ENCODE peak calls at places on chromosomes 7 and 10, in four cellular contexts. T is DND-41, A is mucosa of descending colon, V is tibial artery. H is an unnamed sample.

GRCh38 chr7:32680259-32681173 is 185.2 kb downstream of the AVL9 start:
- DNase-seq in A (no peak), V (no peak), T (no peak), H (no peak)

GRCh38 chr10:27285093-27285492 is 44.5 kb upstream of the ACBD5 start:
- DNase-seq in T (no peak), A (no peak), V (no peak), H (peak)

GRCh38 chr7:127865466-127865865 is 165.8 kb downstream of the LRRC4 start:
- DNase-seq in V (no peak), A (no peak), T (no peak), H (no peak)

GRCh38 chr10:95694665-95695064 is 938 bp upstream of the TCTN3 start:
- DNase-seq in V (no peak), A (no peak), T (no peak), H (no peak)

GRCh38 chr10:98414932-98415709 is at the start of gene PYROXD2:
- DNase-seq in T (peak), V (peak), A (peak), H (peak)

GRCh38 chr7:116399808-116400207 is 99.7 kb upstream of the CAV2 start:
- DNase-seq in T (no peak), V (no peak), A (no peak), H (no peak)

GRCh38 chr10:6563075-6563474 is 17.0 kb downstream of the PRKCQ start:
- DNase-seq in V (no peak), A (no peak), T (peak), H (no peak)

GRCh38 chr10:66931340-66931948 is 5.6 kb downstream of the LRRTM3 start:
- DNase-seq in A (no peak), V (no peak), T (peak), H (peak)

GRCh38 chr10:127649642-127650041 is 87.3 kb upstream of the FOXI2 start:
- DNase-seq in V (no peak), T (peak), A (no peak), H (peak)

GRCh38 chr10:133274751-133275682 is 1.7 kb downstream of the ADAM8 start:
- DNase-seq in V (no peak), A (peak), T (no peak), H (peak)

GRCh38 chr10:93074597-93075368 is 1.1 kb downstream of the CYP26A1 start:
- DNase-seq in V (no peak), A (no peak), T (no peak), H (no peak)

GRCh38 chr10:11328264-11329054 is 283.0 kb downstream of the USP6NL start:
- DNase-seq in V (no peak), T (no peak), A (no peak), H (no peak)

GRCh38 chr7:140609646-140610045 is 31.0 kb downstream of the DENND2A start:
- DNase-seq in V (no peak), T (no peak), A (no peak), H (no peak)

GRCh38 chr7:37275086-37275485 is 173.6 kb downstream of the ELMO1 start:
- DNase-seq in A (no peak), T (no peak), V (no peak), H (no peak)

GRCh38 chr7:152076940-152077933 is 51.8 kb downstream of the GALNT11 start:
- DNase-seq in T (no peak), A (no peak), V (no peak), H (no peak)

GRCh38 chr7:114432627-114433026 is 18.0 kb downstream of the FOXP2 start:
- DNase-seq in T (no peak), A (no peak), V (no peak), H (no peak)

GRCh38 chr7:27435461-27435860 is 192.9 kb downstream of the EVX1 start:
- DNase-seq in T (no peak), V (no peak), A (no peak), H (no peak)

GRCh38 chr7:75639071-75639892 is 99.5 kb downstream of the HIP1 start:
- DNase-seq in T (peak), A (peak), V (peak), H (peak)

GRCh38 chr10:93152136-93152535 is 78.4 kb downstream of the CYP26A1 start:
- DNase-seq in A (no peak), V (no peak), T (no peak), H (no peak)

GRCh38 chr10:96500519-96500918 is 13.2 kb downstream of the TLL2 start:
- DNase-seq in A (no peak), V (no peak), T (no peak), H (no peak)

GRCh38 chr10:67306588-67307205 is 380.9 kb downstream of the LRRTM3 start:
- DNase-seq in T (no peak), V (no peak), A (no peak), H (peak)

GRCh38 chr10:72822342-72822986 is 71.1 kb upstream of the OIT3 start:
- DNase-seq in V (no peak), T (no peak), A (no peak), H (no peak)

GRCh38 chr10:110755781-110756180 is 111.6 kb downstream of the RBM20 start:
- DNase-seq in A (no peak), V (no peak), T (no peak), H (no peak)

GRCh38 chr10:131726460-131726861 is 174.3 kb upstream of the PPP2R2D start:
- DNase-seq in T (no peak), A (no peak), V (no peak), H (no peak)

GRCh38 chr7:964401-965231 is 10.1 kb upstream of the ADAP1 start:
- DNase-seq in V (peak), A (peak), T (no peak), H (no peak)

GRCh38 chr10:122142652-122143237 is 128.4 kb upstream of the BTBD16 start:
- DNase-seq in V (no peak), T (peak), A (no peak), H (no peak)

GRCh38 chr7:43481905-43482678 is 100.8 kb upstream of the STK17A start:
- DNase-seq in V (no peak), T (no peak), A (no peak), H (no peak)

DNA sequence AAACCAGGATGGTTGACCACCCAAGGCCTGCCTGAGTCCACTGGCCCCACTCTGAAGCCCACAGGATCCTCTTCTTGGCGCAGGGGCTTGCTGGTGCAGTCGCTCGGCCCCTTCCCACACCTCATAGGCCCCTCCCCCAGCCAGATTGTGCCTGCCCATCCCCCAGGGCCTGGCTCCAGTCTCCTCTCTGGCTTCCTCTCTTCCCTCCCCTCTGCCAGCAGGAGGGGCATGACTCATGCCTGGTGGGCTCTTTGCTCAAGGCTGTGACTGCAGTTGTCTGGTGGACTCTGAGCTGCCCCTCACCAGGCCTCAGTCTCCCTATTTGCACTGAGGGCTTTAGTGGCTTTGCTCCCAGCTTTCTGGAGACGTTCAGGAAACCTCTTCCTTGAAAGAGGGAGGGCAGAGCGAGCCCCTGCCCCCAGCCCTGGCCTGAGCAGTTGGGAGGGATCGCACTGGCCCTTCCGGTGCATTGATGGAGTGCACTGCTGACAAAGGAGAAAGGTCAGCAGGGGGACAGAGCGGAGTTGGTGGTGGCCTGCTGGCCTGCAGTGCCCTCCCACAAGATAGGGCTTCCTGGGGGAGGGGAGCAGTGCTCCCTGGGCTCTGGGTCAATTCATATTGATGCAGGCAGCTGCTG is 60.7 kb downstream of the ZMIZ1 start:
- DNase-seq in T (peak), A (no peak), V (no peak), H (no peak)
- H3K4me3 ChIP-seq in T (no peak), A (no peak), V (no peak), H (no peak)

GRCh38 chr7:24821045-24821853 is 64.0 kb upstream of the GSDME start:
- DNase-seq in A (peak), T (peak), V (no peak), H (peak)
- TF ChIP-seq CTCF in A (no peak), T (peak), V (no peak), H (no peak)

GRCh38 chr7:139361523-139361922 is 1.8 kb downstream of the LUC7L2 start:
- DNase-seq in T (no peak), V (no peak), A (no peak), H (no peak)

GRCh38 chr7:139360210-139360947 is 685 bp downstream of the LUC7L2 start:
- DNase-seq in A (peak), V (peak), T (peak), H (peak)

GRCh38 chr7:139362981-139363380 is 3.3 kb downstream of the LUC7L2 start:
- DNase-seq in V (no peak), T (no peak), A (no peak), H (no peak)

GRCh38 chr7:139360948-139361307 is 1.2 kb downstream of the LUC7L2 start:
- DNase-seq in A (no peak), V (no peak), T (no peak), H (no peak)

GRCh38 chr7:139362302-139362701 is 2.6 kb downstream of the LUC7L2 start:
- DNase-seq in T (no peak), V (no peak), A (no peak), H (no peak)
- H3K4me3 ChIP-seq in T (peak), V (no peak), A (no peak), H (peak)

DNA sequence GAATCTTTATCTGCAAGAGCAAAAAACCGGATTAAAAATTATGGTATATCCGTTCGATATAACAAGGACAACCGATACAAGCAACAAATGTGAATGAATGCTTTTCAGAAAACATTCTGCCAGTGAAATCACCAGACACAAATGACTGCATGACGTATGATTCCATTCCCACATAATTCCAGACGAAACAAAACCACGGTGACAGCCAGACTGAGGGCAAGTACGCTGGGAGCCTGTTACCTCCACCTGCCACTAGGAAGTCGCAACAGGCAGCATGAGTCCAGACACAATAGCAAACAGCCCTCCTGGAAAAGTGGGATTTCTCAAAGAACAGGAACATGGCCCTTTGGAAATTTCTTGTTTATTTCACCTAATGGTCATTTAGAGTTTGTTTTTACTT is 41.7 kb downstream of the MAD1L1 start:
- DNase-seq in V (no peak), T (no peak), A (no peak), H (no peak)
- TF ChIP-seq CTCF in V (no peak), T (no peak), A (no peak), H (no peak)

GRCh38 chr10:24920907-24921881 is 31.2 kb downstream of the PRTFDC1 start:
- DNase-seq in A (no peak), V (peak), T (peak), H (peak)
- H3K4me3 ChIP-seq in A (no peak), V (no peak), T (no peak), H (no peak)

GRCh38 chr7:69929622-69930021 is 331.3 kb downstream of the AUTS2 start:
- DNase-seq in V (no peak), A (no peak), T (no peak), H (no peak)

GRCh38 chr7:69928609-69929008 is 330.3 kb downstream of the AUTS2 start:
- DNase-seq in A (no peak), T (peak), V (no peak), H (no peak)

GRCh38 chr7:69935107-69935506 is 336.8 kb downstream of the AUTS2 start:
- DNase-seq in V (no peak), A (no peak), T (no peak), H (no peak)

GRCh38 chr7:69934475-69934903 is 336.2 kb downstream of the AUTS2 start:
- DNase-seq in T (no peak), A (no peak), V (no peak), H (no peak)

GRCh38 chr7:69932034-69932628 is 333.9 kb downstream of the AUTS2 start:
- DNase-seq in T (peak), V (no peak), A (no peak), H (peak)
- TF ChIP-seq CTCF in T (peak), V (peak), A (no peak), H (peak)

H was measured in GM12865.